ENCODE peak calls at places on chromosomes 6 and 20, in eight cellular contexts. One of them, this sample, is unnamed.

GRCh38 chr6:167549187-167549586 is 224.3 kb downstream of the TTLL2 start:
- DNase-seq in AG09309: no peak
- DNase-seq in kidney epithelial cell: no peak
- DNase-seq in heart left ventricle: no peak
- DNase-seq in activated B cell treated with CpG ODN at 0.5 μM for 24 hours: no peak
- DNase-seq in GM13977: no peak
- DNase-seq in stomach: no peak
- DNase-seq in right lobe of liver: no peak
- DNase-seq in this sample: no peak

GRCh38 chr6:63307581-63308246 is 12.1 kb downstream of the LGSN start:
- DNase-seq in right lobe of liver: no peak
- DNase-seq in AG09309: peak; percentile 20
- DNase-seq in stomach: no peak
- DNase-seq in heart left ventricle: no peak
- DNase-seq in kidney epithelial cell: no peak
- DNase-seq in activated B cell treated with CpG ODN at 0.5 μM for 24 hours: no peak
- DNase-seq in GM13977: peak; percentile 27
- DNase-seq in this sample: peak; percentile 54

GRCh38 chr6:116329156-116329555 is 41.6 kb upstream of the DSE start:
- DNase-seq in right lobe of liver: no peak
- DNase-seq in AG09309: no peak
- DNase-seq in activated B cell treated with CpG ODN at 0.5 μM for 24 hours: no peak
- DNase-seq in stomach: no peak
- DNase-seq in GM13977: no peak
- DNase-seq in kidney epithelial cell: no peak
- DNase-seq in heart left ventricle: no peak
- DNase-seq in this sample: no peak

GRCh38 chr6:149823013-149823412 is 41.1 kb downstream of the LRP11 start:
- DNase-seq in GM13977: no peak
- DNase-seq in activated B cell treated with CpG ODN at 0.5 μM for 24 hours: no peak
- DNase-seq in AG09309: no peak
- DNase-seq in kidney epithelial cell: no peak
- DNase-seq in stomach: no peak
- DNase-seq in heart left ventricle: no peak
- DNase-seq in right lobe of liver: no peak
- DNase-seq in this sample: no peak

GRCh38 chr20:1265916-1266166 is 253 bp upstream of the SNPH start:
- DNase-seq in AG09309: no peak
- DNase-seq in heart left ventricle: no peak
- DNase-seq in stomach: no peak
- DNase-seq in activated B cell treated with CpG ODN at 0.5 μM for 24 hours: no peak
- DNase-seq in kidney epithelial cell: no peak
- DNase-seq in GM13977: no peak
- DNase-seq in right lobe of liver: no peak
- DNase-seq in this sample: no peak

GRCh38 chr6:82364087-82365010 is 732 bp downstream of the TPBG start:
- DNase-seq in stomach: peak; percentile 49
- DNase-seq in AG09309: no peak
- DNase-seq in right lobe of liver: peak; percentile 52
- DNase-seq in GM13977: peak; percentile 33
- DNase-seq in activated B cell treated with CpG ODN at 0.5 μM for 24 hours: no peak
- DNase-seq in kidney epithelial cell: no peak
- DNase-seq in heart left ventricle: peak; percentile 63
- DNase-seq in this sample: peak; percentile 67

GRCh38 chr20:49752504-49752903 is 38.8 kb upstream of the B4GALT5 start:
- DNase-seq in activated B cell treated with CpG ODN at 0.5 μM for 24 hours: no peak
- DNase-seq in kidney epithelial cell: no peak
- DNase-seq in AG09309: no peak
- DNase-seq in heart left ventricle: no peak
- DNase-seq in right lobe of liver: no peak
- DNase-seq in GM13977: no peak
- DNase-seq in stomach: no peak
- DNase-seq in this sample: no peak

GRCh38 chr20:3655032-3655405 is 8.2 kb downstream of the GFRA4 start:
- DNase-seq in AG09309: no peak
- DNase-seq in right lobe of liver: no peak
- DNase-seq in GM13977: no peak
- DNase-seq in activated B cell treated with CpG ODN at 0.5 μM for 24 hours: no peak
- DNase-seq in kidney epithelial cell: no peak
- DNase-seq in stomach: no peak
- DNase-seq in heart left ventricle: no peak
- DNase-seq in this sample: no peak

GRCh38 chr20:59830107-59831023 is 103.1 kb downstream of the SYCP2 start:
- DNase-seq in AG09309: no peak
- DNase-seq in GM13977: no peak
- DNase-seq in right lobe of liver: no peak
- DNase-seq in kidney epithelial cell: no peak
- DNase-seq in stomach: no peak
- DNase-seq in activated B cell treated with CpG ODN at 0.5 μM for 24 hours: no peak
- DNase-seq in heart left ventricle: no peak
- DNase-seq in this sample: no peak

DNA sequence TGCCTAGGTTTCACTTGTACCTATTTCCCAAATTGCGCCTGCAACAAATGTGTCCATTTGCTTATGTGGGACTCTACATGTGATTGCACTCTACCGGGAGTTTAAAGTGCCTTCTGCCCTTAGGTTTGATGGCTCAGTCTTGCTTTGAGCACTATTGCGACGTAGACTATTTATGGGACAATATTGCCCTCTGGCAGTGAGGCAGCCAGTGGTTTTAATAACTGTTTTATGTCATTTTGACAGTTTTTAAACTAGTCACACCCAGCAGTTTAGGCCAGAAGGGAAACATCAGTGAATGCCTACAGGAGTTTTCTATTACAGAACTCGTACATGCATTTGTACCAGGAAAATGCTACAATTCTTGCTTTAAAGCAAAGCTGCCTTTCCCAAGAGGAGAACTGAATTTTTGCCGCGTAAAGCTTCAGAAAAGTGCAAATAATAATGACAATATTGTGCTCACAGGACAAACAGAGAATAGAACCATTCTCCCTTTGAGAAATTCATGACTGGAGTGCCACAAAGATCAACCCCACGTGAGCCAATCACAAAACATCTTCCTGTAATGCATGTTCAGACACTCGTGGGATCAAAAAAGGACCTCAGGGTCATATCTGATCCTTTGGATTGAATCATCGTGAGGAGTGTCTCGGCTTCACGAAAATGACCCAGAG is 813.6 kb downstream of the KIF16B start:
- DNase-seq in kidney epithelial cell: no peak
- DNase-seq in right lobe of liver: no peak
- DNase-seq in GM13977: no peak
- DNase-seq in activated B cell treated with CpG ODN at 0.5 μM for 24 hours: no peak
- DNase-seq in stomach: no peak
- DNase-seq in heart left ventricle: no peak
- DNase-seq in AG09309: peak; percentile 2
- DNase-seq in this sample: no peak
- TF ChIP-seq CTCF in kidney epithelial cell: no peak
- TF ChIP-seq CTCF in right lobe of liver: no peak
- TF ChIP-seq CTCF in GM13977: no peak
- TF ChIP-seq CTCF in activated B cell treated with CpG ODN at 0.5 μM for 24 hours: no peak
- TF ChIP-seq CTCF in stomach: no peak
- TF ChIP-seq CTCF in heart left ventricle: peak; percentile 12
- TF ChIP-seq CTCF in AG09309: peak; percentile 26
- TF ChIP-seq CTCF in this sample: no peak

GRCh38 chr20:17885544-17885943 is 83.0 kb downstream of the SNX5 start:
- DNase-seq in kidney epithelial cell: no peak
- DNase-seq in activated B cell treated with CpG ODN at 0.5 μM for 24 hours: no peak
- DNase-seq in right lobe of liver: no peak
- DNase-seq in AG09309: no peak
- DNase-seq in stomach: no peak
- DNase-seq in GM13977: no peak
- DNase-seq in heart left ventricle: peak; percentile 66
- DNase-seq in this sample: no peak

GRCh38 chr20:17882834-17883591 is 85.6 kb downstream of the SNX5 start:
- DNase-seq in heart left ventricle: no peak
- DNase-seq in AG09309: no peak
- DNase-seq in stomach: no peak
- DNase-seq in right lobe of liver: no peak
- DNase-seq in kidney epithelial cell: no peak
- DNase-seq in activated B cell treated with CpG ODN at 0.5 μM for 24 hours: no peak
- DNase-seq in GM13977: no peak
- DNase-seq in this sample: no peak

GRCh38 chr20:17883592-17884317 is 84.8 kb downstream of the SNX5 start:
- DNase-seq in AG09309: no peak
- DNase-seq in kidney epithelial cell: no peak
- DNase-seq in GM13977: no peak
- DNase-seq in right lobe of liver: no peak
- DNase-seq in heart left ventricle: no peak
- DNase-seq in activated B cell treated with CpG ODN at 0.5 μM for 24 hours: no peak
- DNase-seq in stomach: no peak
- DNase-seq in this sample: no peak

GRCh38 chr20:17885076-17885475 is 83.5 kb downstream of the SNX5 start:
- DNase-seq in AG09309: no peak
- DNase-seq in kidney epithelial cell: no peak
- DNase-seq in stomach: no peak
- DNase-seq in GM13977: no peak
- DNase-seq in right lobe of liver: no peak
- DNase-seq in heart left ventricle: no peak
- DNase-seq in activated B cell treated with CpG ODN at 0.5 μM for 24 hours: no peak
- DNase-seq in this sample: no peak

DNA sequence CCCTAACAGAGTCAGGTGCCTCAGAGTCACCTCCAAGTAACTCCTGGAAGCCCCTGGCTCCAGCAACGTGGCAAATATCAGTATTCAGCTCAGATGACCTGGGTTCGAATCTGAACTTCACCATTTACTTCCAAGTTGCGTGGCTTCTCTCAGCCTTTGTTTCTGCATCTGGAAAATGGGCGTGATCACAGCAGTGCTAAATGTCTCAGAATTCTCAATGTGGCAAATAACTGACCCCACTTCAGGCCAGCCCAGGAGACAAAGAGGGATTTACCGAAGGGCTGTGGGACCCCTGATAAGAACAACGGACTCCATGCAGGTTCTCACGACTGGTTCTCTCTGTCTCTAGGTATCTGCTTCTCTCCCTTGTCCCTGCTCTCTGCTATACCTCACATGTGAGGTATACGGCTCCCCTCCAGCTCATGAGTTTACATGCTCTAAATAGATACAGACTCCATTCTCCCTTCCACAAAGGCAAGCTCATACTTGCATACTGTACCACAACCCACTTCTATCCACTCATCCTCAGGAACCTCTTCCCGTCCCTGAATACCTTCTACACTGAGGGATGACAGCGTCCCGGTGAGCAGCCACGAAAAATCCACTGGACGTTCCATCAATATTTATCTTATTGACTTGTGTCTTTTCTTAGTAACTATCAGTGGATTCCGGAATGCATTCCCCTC is 84.1 kb downstream of the SNX5 start:
- DNase-seq in right lobe of liver: no peak
- DNase-seq in GM13977: no peak
- DNase-seq in heart left ventricle: no peak
- DNase-seq in AG09309: no peak
- DNase-seq in kidney epithelial cell: no peak
- DNase-seq in activated B cell treated with CpG ODN at 0.5 μM for 24 hours: no peak
- DNase-seq in stomach: no peak
- DNase-seq in this sample: no peak
- TF ChIP-seq CTCF in right lobe of liver: no peak
- TF ChIP-seq CTCF in GM13977: no peak
- TF ChIP-seq CTCF in heart left ventricle: no peak
- TF ChIP-seq CTCF in AG09309: no peak
- TF ChIP-seq CTCF in kidney epithelial cell: no peak
- TF ChIP-seq CTCF in activated B cell treated with CpG ODN at 0.5 μM for 24 hours: no peak
- TF ChIP-seq CTCF in stomach: no peak
- TF ChIP-seq CTCF in this sample: no peak

GRCh38 chr6:41072836-41073202 is at the start of gene NFYA:
- DNase-seq in stomach: peak; percentile 100
- DNase-seq in kidney epithelial cell: peak; percentile 86
- DNase-seq in AG09309: peak; percentile 96
- DNase-seq in heart left ventricle: peak; percentile 100
- DNase-seq in activated B cell treated with CpG ODN at 0.5 μM for 24 hours: no peak
- DNase-seq in GM13977: peak; percentile 97
- DNase-seq in right lobe of liver: no peak
- DNase-seq in this sample: peak; percentile 100

GRCh38 chr6:41073968-41074691 is 1.4 kb downstream of the NFYA start:
- DNase-seq in activated B cell treated with CpG ODN at 0.5 μM for 24 hours: no peak
- DNase-seq in AG09309: no peak
- DNase-seq in GM13977: no peak
- DNase-seq in heart left ventricle: no peak
- DNase-seq in kidney epithelial cell: no peak
- DNase-seq in right lobe of liver: no peak
- DNase-seq in stomach: no peak
- DNase-seq in this sample: no peak

GRCh38 chr6:41073203-41073967 is 611 bp downstream of the NFYA start:
- DNase-seq in heart left ventricle: peak; percentile 90
- DNase-seq in right lobe of liver: peak; percentile 93
- DNase-seq in activated B cell treated with CpG ODN at 0.5 μM for 24 hours: peak; percentile 79
- DNase-seq in AG09309: no peak
- DNase-seq in kidney epithelial cell: peak; percentile 39
- DNase-seq in GM13977: peak; percentile 79
- DNase-seq in stomach: peak; percentile 93
- DNase-seq in this sample: peak; percentile 94

GRCh38 chr6:41071923-41072835 is at the start of gene OARD1:
- DNase-seq in right lobe of liver: peak; percentile 100
- DNase-seq in stomach: peak; percentile 99
- DNase-seq in activated B cell treated with CpG ODN at 0.5 μM for 24 hours: peak; percentile 100
- DNase-seq in AG09309: peak; percentile 99
- DNase-seq in kidney epithelial cell: peak; percentile 94
- DNase-seq in GM13977: peak; percentile 65
- DNase-seq in heart left ventricle: peak; percentile 100
- DNase-seq in this sample: peak; percentile 99

GRCh38 chr6:41071501-41071922 is 644 bp downstream of the OARD1 start:
- DNase-seq in stomach: no peak
- DNase-seq in right lobe of liver: peak; percentile 89
- DNase-seq in GM13977: no peak
- DNase-seq in activated B cell treated with CpG ODN at 0.5 μM for 24 hours: no peak
- DNase-seq in AG09309: no peak
- DNase-seq in kidney epithelial cell: no peak
- DNase-seq in heart left ventricle: no peak
- DNase-seq in this sample: no peak
- TF ChIP-seq CTCF in stomach: no peak
- TF ChIP-seq CTCF in right lobe of liver: no peak
- TF ChIP-seq CTCF in GM13977: no peak
- TF ChIP-seq CTCF in activated B cell treated with CpG ODN at 0.5 μM for 24 hours: no peak
- TF ChIP-seq CTCF in AG09309: no peak
- TF ChIP-seq CTCF in kidney epithelial cell: no peak
- TF ChIP-seq CTCF in heart left ventricle: peak; percentile 14
- TF ChIP-seq CTCF in this sample: no peak

GRCh38 chr6:80091506-80091905 is 15.0 kb upstream of the BCKDHB start:
- DNase-seq in GM13977: no peak
- DNase-seq in activated B cell treated with CpG ODN at 0.5 μM for 24 hours: no peak
- DNase-seq in AG09309: no peak
- DNase-seq in right lobe of liver: no peak
- DNase-seq in stomach: no peak
- DNase-seq in kidney epithelial cell: no peak
- DNase-seq in heart left ventricle: no peak
- DNase-seq in this sample: no peak

GRCh38 chr6:80088637-80089036 is 17.8 kb upstream of the BCKDHB start:
- DNase-seq in activated B cell treated with CpG ODN at 0.5 μM for 24 hours: no peak
- DNase-seq in stomach: no peak
- DNase-seq in kidney epithelial cell: no peak
- DNase-seq in heart left ventricle: no peak
- DNase-seq in right lobe of liver: no peak
- DNase-seq in AG09309: no peak
- DNase-seq in GM13977: no peak
- DNase-seq in this sample: no peak

GRCh38 chr6:80098392-80098791 is 8.1 kb upstream of the BCKDHB start:
- DNase-seq in right lobe of liver: no peak
- DNase-seq in activated B cell treated with CpG ODN at 0.5 μM for 24 hours: no peak
- DNase-seq in GM13977: no peak
- DNase-seq in kidney epithelial cell: no peak
- DNase-seq in stomach: no peak
- DNase-seq in heart left ventricle: no peak
- DNase-seq in AG09309: no peak
- DNase-seq in this sample: no peak

GRCh38 chr6:80095600-80095999 is 10.9 kb upstream of the BCKDHB start:
- DNase-seq in heart left ventricle: no peak
- DNase-seq in activated B cell treated with CpG ODN at 0.5 μM for 24 hours: no peak
- DNase-seq in stomach: no peak
- DNase-seq in right lobe of liver: no peak
- DNase-seq in kidney epithelial cell: no peak
- DNase-seq in GM13977: no peak
- DNase-seq in AG09309: no peak
- DNase-seq in this sample: no peak

GRCh38 chr6:80094017-80094416 is 12.5 kb upstream of the BCKDHB start:
- DNase-seq in kidney epithelial cell: no peak
- DNase-seq in GM13977: no peak
- DNase-seq in heart left ventricle: no peak
- DNase-seq in AG09309: no peak
- DNase-seq in activated B cell treated with CpG ODN at 0.5 μM for 24 hours: no peak
- DNase-seq in right lobe of liver: no peak
- DNase-seq in stomach: no peak
- DNase-seq in this sample: peak; percentile 4
- TF ChIP-seq CTCF in kidney epithelial cell: peak; percentile 47
- TF ChIP-seq CTCF in GM13977: peak; percentile 57
- TF ChIP-seq CTCF in heart left ventricle: peak; percentile 63
- TF ChIP-seq CTCF in AG09309: peak; percentile 35
- TF ChIP-seq CTCF in activated B cell treated with CpG ODN at 0.5 μM for 24 hours: no peak
- TF ChIP-seq CTCF in right lobe of liver: peak; percentile 62
- TF ChIP-seq CTCF in stomach: no peak
- TF ChIP-seq CTCF in this sample: peak; percentile 38

This sample was measured in Calu3.